ENCODE peak calls at places on chromosomes 11 and 22, in six cellular contexts. U is HepG2, Z is heart right ventricle, H is IMR-90, W is neuronal stem cell, F is HAP-1. P is an unnamed sample.

GRCh38 chr11:108895579-108896480 is 231.0 kb downstream of the DDX10 start:
- DNase-seq in U (peak; percentile 16), Z (no peak), H (peak; percentile 46), W (no peak), F (no peak), P (no peak)

GRCh38 chr11:43282607-43283440 is 29.0 kb upstream of the API5 start:
- DNase-seq in U (peak; percentile 9), Z (peak; percentile 43), H (peak; percentile 16), W (peak; percentile 51), F (peak; percentile 42), P (no peak)

GRCh38 chr11:34647131-34647530 is 26.2 kb downstream of the EHF start:
- DNase-seq in U (no peak), Z (no peak), H (peak; percentile 34), W (no peak), F (no peak), P (no peak)

GRCh38 chr11:130070829-130071205 is 1.1 kb downstream of the APLP2 start:
- DNase-seq in U (no peak), Z (no peak), H (peak; percentile 36), W (no peak), F (no peak), P (no peak)

GRCh38 chr11:13380731-13381130 is 82.3 kb downstream of the BTBD10 start:
- DNase-seq in U (no peak), Z (no peak), H (no peak), W (no peak), F (no peak), P (no peak)

GRCh38 chr22:33922268-33922667 is 2.0 kb upstream of the LARGE1 start:
- DNase-seq in U (peak; percentile 9), Z (no peak), H (peak; percentile 34), W (no peak), F (peak; percentile 55), P (no peak)

GRCh38 chr11:68683952-68684384 is 376 bp upstream of the GAL start:
- DNase-seq in U (no peak), Z (no peak), H (no peak), W (no peak), F (no peak), P (no peak)

GRCh38 chr11:47510231-47510630 is 42.7 kb downstream of the CELF1 start:
- DNase-seq in U (no peak), Z (no peak), H (peak; percentile 58), W (no peak), F (no peak), P (no peak)

GRCh38 chr11:119470316-119471266 is 47.6 kb upstream of the THY1 start:
- DNase-seq in U (no peak), Z (no peak), H (peak; percentile 96), W (no peak), F (no peak), P (no peak)

GRCh38 chr22:19610518-19611253 is 86.5 kb upstream of the CLDN5 start:
- DNase-seq in U (no peak), Z (no peak), H (no peak), W (no peak), F (no peak), P (no peak)

GRCh38 chr11:131899954-131900580 is 529.7 kb downstream of the NTM start:
- DNase-seq in U (no peak), Z (no peak), H (no peak), W (no peak), F (no peak), P (no peak)

DNA sequence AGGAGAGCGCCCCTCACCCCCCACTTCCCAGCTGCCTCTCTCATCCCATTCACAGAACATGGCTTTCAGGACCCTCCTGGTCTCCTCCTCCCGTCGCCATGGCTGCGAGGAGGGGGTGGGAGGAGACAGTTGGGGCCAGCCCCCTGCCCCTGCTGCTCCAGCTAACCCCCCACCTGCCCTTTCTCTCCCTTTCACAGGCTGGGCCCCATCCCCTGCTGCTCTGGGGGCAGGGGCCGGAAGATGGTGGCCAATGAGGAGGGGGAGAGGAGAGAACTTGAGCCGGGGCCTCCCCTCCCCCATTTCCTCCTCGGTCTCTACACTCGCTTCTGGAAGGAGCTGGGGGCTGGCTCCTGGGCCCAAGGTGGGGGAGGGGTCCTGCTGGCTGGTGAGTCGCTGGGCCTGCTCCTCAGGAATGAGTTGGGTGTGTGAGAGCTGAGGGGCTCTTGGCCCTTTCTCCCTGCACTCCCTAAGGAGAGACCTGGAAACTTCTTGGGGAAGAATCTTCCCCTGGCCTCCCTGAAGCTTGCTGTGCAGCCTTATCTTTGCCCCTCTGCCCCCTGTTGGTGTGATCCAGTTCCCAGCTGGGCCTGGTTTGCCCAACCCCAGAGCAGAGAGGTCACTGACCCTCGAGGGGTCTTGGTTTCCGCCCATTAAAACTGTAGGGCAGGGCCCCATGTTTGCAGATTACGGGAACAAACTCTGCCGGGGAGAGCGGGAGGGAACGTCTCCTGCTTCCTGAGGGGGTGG is 10.2 kb downstream of the YPEL4 start:
- DNase-seq in U (peak; percentile 58), Z (no peak), H (peak; percentile 57), W (peak; percentile 98), F (peak; percentile 77), P (peak; percentile 96)
- H3K4me3 ChIP-seq in U (peak overlapping the region; percentile 62), Z (peak overlapping the region; percentile 82), H (peak overlapping the region; percentile 96), W (peak overlapping the region; percentile 99), F (peak overlapping the region; percentile 75), P (peak overlapping the region; percentile 87)

GRCh38 chr11:64641596-64642417 is 50.8 kb downstream of the SLC22A12 start:
- DNase-seq in U (no peak), Z (no peak), H (no peak), W (no peak), F (no peak), P (no peak)
- H3K4me3 ChIP-seq in U (no peak overlapping the region), Z (peak overlapping the region; percentile 20), H (no peak overlapping the region), W (peak overlapping the region; percentile 38), F (peak overlapping the region; percentile 53), P (peak overlapping the region; percentile 41)

DNA sequence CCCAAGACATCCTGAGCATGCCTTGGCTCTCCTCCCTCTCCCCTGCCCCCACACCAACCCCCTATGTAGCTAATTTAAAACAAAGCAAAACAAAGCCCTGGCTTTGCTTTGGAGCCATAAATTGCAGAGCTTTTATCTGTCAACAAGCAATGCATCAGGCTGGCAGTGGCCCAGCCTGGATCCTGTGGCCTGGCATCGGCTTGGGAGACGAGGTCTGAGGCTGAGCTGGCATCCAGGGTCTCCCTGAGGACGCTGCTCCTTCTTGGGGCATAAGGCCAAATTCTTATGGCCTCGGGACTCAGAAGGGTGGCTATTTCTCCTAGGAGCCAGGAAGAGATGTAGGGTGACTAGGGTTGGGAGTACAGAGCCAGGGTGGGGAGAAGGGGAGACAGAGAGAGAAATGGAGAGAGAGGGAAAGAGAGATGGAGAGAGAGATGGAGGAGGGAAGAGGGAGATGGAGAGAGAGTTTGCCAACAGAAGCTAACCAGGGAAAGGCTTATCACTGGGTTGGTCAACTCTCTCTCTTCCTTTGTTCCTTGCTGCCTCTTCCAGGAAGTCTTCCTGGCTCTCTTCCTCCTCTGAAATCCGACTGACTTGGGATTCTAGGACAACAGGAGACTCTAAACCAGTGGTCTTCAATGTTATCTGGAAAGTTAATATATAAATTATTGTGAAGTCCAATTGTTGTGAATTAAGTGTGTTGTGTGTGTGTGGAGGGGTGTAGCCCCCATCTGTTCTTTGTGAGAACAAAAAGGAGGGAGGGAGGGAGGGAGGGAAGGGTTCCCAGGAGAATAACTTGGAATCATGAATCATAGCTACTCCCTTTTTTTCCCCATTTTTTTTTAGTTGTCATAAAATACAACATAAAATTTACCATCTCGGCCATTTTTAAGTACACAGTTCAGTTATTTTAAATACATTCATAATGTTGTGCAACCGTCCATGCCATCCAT is 29.1 kb downstream of the TSPAN18 start:
- DNase-seq in U (no peak), Z (peak; percentile 52), H (no peak), W (no peak), F (no peak), P (no peak)
- H3K4me3 ChIP-seq in U (no peak overlapping the region), Z (no peak overlapping the region), H (no peak overlapping the region), W (no peak overlapping the region), F (no peak overlapping the region), P (no peak overlapping the region)

GRCh38 chr11:64163951-64164350 is 2.0 kb downstream of the MACROD1 start:
- DNase-seq in U (no peak), Z (no peak), H (no peak), W (no peak), F (no peak), P (no peak)
- H3K4me3 ChIP-seq in U (no peak overlapping the region), Z (no peak overlapping the region), H (no peak overlapping the region), W (no peak overlapping the region), F (no peak overlapping the region), P (no peak overlapping the region)